ENCODE peak calls at places on chromosomes 3 and 15, in six cellular contexts. F is B cell; V is iris pigment epithelial cell; S is choroid plexus epithelial cell; H is LHCN-M2; G is activated effector memory CD4-positive, alpha-beta T cell treated with anti-CD3 and anti-CD28 coated beads, Interleukin-2, amount 50 U/mL, for 16 hours. E is an unnamed sample.

GRCh38 chr15:58517252-58517681 is 85.5 kb downstream of the LIPC start:
- DNase-seq in F (no peak), V (no peak), S (no peak), H (no peak), G (no peak), E (no peak)

GRCh38 chr3:166498439-166498838 is 661.2 kb upstream of the BCHE start:
- DNase-seq in F (no peak), V (no peak), S (no peak), H (no peak), G (no peak), E (no peak)

GRCh38 chr3:2862366-2862765 is 247.8 kb downstream of the IL5RA start:
- DNase-seq in F (no peak), V (no peak), S (no peak), H (no peak), G (no peak), E (no peak)

GRCh38 chr15:68631621-68632051 is 52.8 kb downstream of the CORO2B start:
- DNase-seq in F (peak), V (no peak), S (no peak), H (no peak), G (no peak), E (peak)

GRCh38 chr3:89172150-89172549 is 64.7 kb downstream of the EPHA3 start:
- DNase-seq in F (no peak), V (no peak), S (no peak), H (no peak), G (no peak), E (no peak)

GRCh38 chr3:177419904-177420601 is 222.8 kb upstream of the TBL1XR1 start:
- DNase-seq in F (no peak), V (peak), S (no peak), H (no peak), G (no peak), E (no peak)

GRCh38 chr15:68025860-68026424 is 28.2 kb upstream of the PIAS1 start:
- DNase-seq in F (no peak), V (peak), S (peak), H (no peak), G (no peak), E (no peak)

GRCh38 chr3:134708025-134708597 is 57.3 kb upstream of the KY start:
- DNase-seq in F (no peak), V (no peak), S (no peak), H (peak), G (no peak), E (no peak)

GRCh38 chr15:41872166-41872747 is 21.6 kb downstream of the SPTBN5 start:
- DNase-seq in F (no peak), V (no peak), S (no peak), H (no peak), G (no peak), E (no peak)

GRCh38 chr3:184737063-184737462 is 25.2 kb upstream of the MAGEF1 start:
- DNase-seq in F (no peak), V (no peak), S (no peak), H (no peak), G (no peak), E (no peak)

GRCh38 chr15:75631935-75632334 is 6.4 kb upstream of the SNUPN start:
- DNase-seq in F (no peak), V (no peak), S (no peak), H (no peak), G (no peak), E (no peak)

GRCh38 chr3:59006791-59007517 is 42.9 kb downstream of the CFAP20DC start:
- DNase-seq in F (no peak), V (peak), S (peak), H (peak), G (no peak), E (no peak)

GRCh38 chr3:50364573-50365079 is 5.3 kb upstream of the TMEM115 start:
- DNase-seq in F (no peak), V (peak), S (no peak), H (no peak), G (no peak), E (no peak)

E was measured in COR-L47.